ENCODE peak calls at places on chromosomes 5 and 9, in five cellular contexts. A is astrocyte; S is CD8-positive, alpha-beta T cell; V is HCT116; B is left lung. H is an unnamed sample.

GRCh38 chr5:75016896-75017295 is 35.5 kb downstream of the GCNT4 start:
- DNase-seq in A (no peak), S (no peak), V (no peak), B (no peak), H (no peak)

GRCh38 chr9:101421653-101422065 is 13.9 kb downstream of the ALDOB start:
- DNase-seq in A (no peak), S (no peak), V (no peak), B (no peak), H (no peak)

GRCh38 chr5:141208478-141208877 is at the start of gene PCDHB12:
- DNase-seq in A (no peak), S (no peak), V (no peak), B (no peak), H (no peak)

GRCh38 chr5:55072668-55073067 is 29.8 kb upstream of the GZMA start:
- DNase-seq in A (no peak), S (no peak), V (no peak), B (no peak), H (no peak)

GRCh38 chr5:96854067-96854466 is 22.2 kb upstream of the ERAP2 start:
- DNase-seq in A (no peak), S (no peak), V (no peak), B (no peak), H (no peak)

GRCh38 chr9:131410051-131410491 is 16.2 kb downstream of the PRRC2B start:
- DNase-seq in A (no peak), S (peak), V (no peak), B (peak), H (no peak)

GRCh38 chr5:158773151-158773550 is 326.6 kb downstream of the EBF1 start:
- DNase-seq in A (no peak), S (no peak), V (no peak), B (no peak), H (no peak)

GRCh38 chr5:72848474-72849428 is 32.3 kb downstream of the TNPO1 start:
- DNase-seq in A (no peak), S (peak), V (no peak), B (peak), H (peak)

GRCh38 chr5:73135429-73136276 is 15.3 kb downstream of the TMEM171 start:
- DNase-seq in A (no peak), S (no peak), V (peak), B (no peak), H (no peak)

GRCh38 chr9:96020822-96021615 is 145.5 kb downstream of the ERCC6L2 start:
- DNase-seq in A (no peak), S (peak), V (no peak), B (peak), H (no peak)

GRCh38 chr9:135507104-135508035 is 6.9 kb downstream of the MRPS2 start:
- DNase-seq in A (no peak), S (no peak), V (no peak), B (peak), H (no peak)

GRCh38 chr5:158410976-158411375 is 552.0 kb upstream of the CLINT1 start:
- DNase-seq in A (peak), S (no peak), V (no peak), B (no peak), H (no peak)

GRCh38 chr9:16817002-16817401 is 53.5 kb downstream of the BNC2 start:
- DNase-seq in A (no peak), S (no peak), V (no peak), B (no peak), H (no peak)

GRCh38 chr5:55276771-55277170 is 30.7 kb downstream of the DHX29 start:
- DNase-seq in A (peak), S (no peak), V (no peak), B (no peak), H (no peak)

DNA sequence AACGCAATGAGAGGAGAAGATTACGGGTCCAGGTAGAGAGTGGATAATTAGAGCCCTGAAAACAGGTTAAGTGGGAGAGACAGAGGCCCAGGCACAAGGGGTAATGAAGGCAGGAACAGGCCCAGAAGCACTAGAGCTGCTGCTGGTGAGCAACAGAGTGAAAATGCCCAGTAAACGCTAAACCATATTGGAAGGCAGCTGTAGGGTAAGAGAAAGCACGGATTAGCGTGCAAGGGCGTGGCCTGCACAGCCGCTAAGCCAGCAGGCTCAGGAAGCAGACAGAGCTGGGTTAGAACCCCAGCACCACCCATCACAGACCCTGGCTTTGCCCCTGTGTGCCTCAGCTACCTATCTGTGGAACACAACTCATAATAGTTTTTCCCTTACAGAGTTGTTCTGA is 93.2 kb downstream of the PAX5 start:
- DNase-seq in A (no peak), S (no peak), V (no peak), B (no peak), H (no peak)
- H3K27ac ChIP-seq in A (no peak), S (no peak), V (no peak), B (no peak), H (no peak)

GRCh38 chr9:109475526-109475925 is 22.6 kb downstream of the PTPN3 start:
- DNase-seq in A (no peak), S (no peak), V (no peak), B (no peak), H (no peak)
- H3K27ac ChIP-seq in A (no peak), S (no peak), V (no peak), B (no peak), H (no peak)

GRCh38 chr5:109409061-109409843 is 522 bp downstream of the PJA2 start:
- DNase-seq in A (peak), S (peak), V (peak), B (peak), H (peak)
- H3K27ac ChIP-seq in A (peak), S (peak), V (peak), B (peak), H (peak)

GRCh38 chr5:16461026-16461425 is 4.6 kb downstream of the ZNF622 start:
- DNase-seq in A (peak), S (no peak), V (no peak), B (no peak), H (no peak)
- H3K27ac ChIP-seq in A (peak), S (no peak), V (no peak), B (no peak), H (no peak)